ENCODE peak calls at places on chromosomes 3 and 15, in seven cellular contexts. Q is stimulated activated CD4-positive, alpha-beta T cell treated with anti-CD3 and anti-CD28 coated beads, Interleukin-2, amount 100 ng/mL, for 24 hours; B is GM03348; R is posterior vena cava; C is HEK293T; M is activated effector memory CD4-positive, alpha-beta T cell treated with Interleukin-2 at 50 U/mL for 16 hours; E is T follicular helper cell. H is an unnamed sample.

GRCh38 chr3:105473521-105474223 is 107.0 kb downstream of the ALCAM start:
- DNase-seq in E (no peak), B (peak), M (no peak), R (no peak), C (no peak), Q (no peak), H (no peak)

GRCh38 chr3:193761969-193762368 is 169.0 kb downstream of the OPA1 start:
- DNase-seq in R (no peak), B (no peak), Q (no peak), C (no peak), E (no peak), M (no peak), H (no peak)

GRCh38 chr3:62433396-62433795 is 60.0 kb upstream of the FEZF2 start:
- DNase-seq in Q (no peak), M (no peak), E (no peak), C (no peak), B (no peak), R (no peak), H (no peak)

GRCh38 chr3:172124271-172124670 is 84.9 kb downstream of the FNDC3B start:
- DNase-seq in M (no peak), R (no peak), Q (no peak), C (no peak), B (no peak), E (no peak), H (no peak)

GRCh38 chr3:3800076-3800448 is 831 bp downstream of the LRRN1 start:
- DNase-seq in C (no peak), E (no peak), B (peak), R (peak), Q (no peak), M (no peak), H (no peak)

GRCh38 chr3:67109651-67110204 is 111.6 kb downstream of the KBTBD8 start:
- DNase-seq in R (no peak), C (no peak), B (peak), Q (no peak), M (no peak), E (no peak), H (no peak)

GRCh38 chr3:140834266-140835037 is 107.2 kb upstream of the SLC25A36 start:
- DNase-seq in R (no peak), C (no peak), M (no peak), B (no peak), Q (no peak), E (no peak), H (no peak)

GRCh38 chr3:105355355-105356063 is 11.2 kb upstream of the ALCAM start:
- DNase-seq in R (no peak), E (no peak), M (no peak), B (no peak), Q (no peak), C (no peak), H (no peak)

GRCh38 chr3:46710671-46711295 is 6.9 kb downstream of the PRSS50 start:
- DNase-seq in E (no peak), Q (no peak), M (no peak), C (no peak), R (peak), B (no peak), H (no peak)

GRCh38 chr3:72816843-72817485 is 31.3 kb downstream of the SHQ1 start:
- DNase-seq in M (no peak), C (no peak), Q (no peak), R (no peak), E (no peak), B (no peak), H (no peak)

GRCh38 chr15:60589253-60589652 is 110.3 kb upstream of the ICE2 start:
- DNase-seq in B (no peak), C (no peak), M (no peak), R (no peak), Q (peak), E (no peak), H (no peak)

GRCh38 chr15:42749266-42749665 is 12.3 kb upstream of the CDAN1 start:
- DNase-seq in R (no peak), C (no peak), Q (no peak), M (no peak), B (no peak), E (no peak), H (no peak)

GRCh38 chr15:89500397-89501270 is 4.3 kb upstream of the RHCG start:
- DNase-seq in M (no peak), Q (no peak), B (no peak), E (no peak), C (no peak), R (peak), H (no peak)

GRCh38 chr3:14598143-14598569 is 53.4 kb upstream of the CCDC174 start:
- DNase-seq in M (peak), B (peak), R (peak), C (peak), E (peak), Q (peak), H (no peak)

GRCh38 chr3:173538410-173538809 is 140.9 kb downstream of the NLGN1 start:
- DNase-seq in B (no peak), Q (no peak), M (no peak), C (no peak), R (no peak), E (no peak), H (no peak)